ENCODE peak calls at places on chromosome 12, in nine cellular contexts. V, D, Q, C, E, P, B, U and J are unnamed samples.

GRCh38 chr12:95118138-95118787 is 44.8 kb upstream of the NR2C1 start:
- DNase-seq in U (no peak), C (no peak), Q (no peak), E (no peak), V (no peak), P (no peak), D (peak), B (no peak), J (peak)

GRCh38 chr12:109137055-109137454 is 20.7 kb downstream of the ACACB start:
- DNase-seq in E (no peak), U (no peak), V (no peak), C (no peak), D (no peak), P (no peak), Q (no peak), B (no peak), J (no peak)

GRCh38 chr12:125775507-125775906 is 710.3 kb downstream of the AACS start:
- DNase-seq in C (no peak), Q (no peak), D (no peak), P (no peak), B (no peak), U (no peak), E (no peak), V (no peak), J (no peak)

GRCh38 chr12:56115329-56115728 is 1.1 kb upstream of the RPL41 start:
- DNase-seq in Q (no peak), D (no peak), V (no peak), C (no peak), B (no peak), E (peak), U (no peak), P (no peak), J (no peak)

GRCh38 chr12:110705309-110705708 is 16.4 kb upstream of the HVCN1 start:
- DNase-seq in Q (no peak), C (no peak), D (no peak), V (no peak), U (no peak), B (no peak), E (peak), P (no peak), J (no peak)

GRCh38 chr12:38138225-38139221 is 178.1 kb upstream of the ALG10B start:
- DNase-seq in C (peak), P (no peak), V (peak), B (peak), D (peak), Q (peak), E (peak), U (peak), J (peak)

GRCh38 chr12:68572650-68573049 is 38.0 kb upstream of the RAP1B start:
- DNase-seq in V (no peak), C (no peak), D (no peak), B (no peak), U (no peak), Q (no peak), E (no peak), P (no peak), J (no peak)

GRCh38 chr12:68497702-68498101 is 113.0 kb upstream of the RAP1B start:
- DNase-seq in D (peak), V (no peak), U (no peak), B (no peak), Q (no peak), P (no peak), C (no peak), E (no peak), J (peak)

GRCh38 chr12:86186449-86186848 is 69.7 kb downstream of the MGAT4C start:
- DNase-seq in D (no peak), E (no peak), B (no peak), Q (no peak), U (no peak), P (no peak), V (no peak), C (no peak), J (no peak)

GRCh38 chr12:64102339-64102738 is 119.8 kb downstream of the KICS2 start:
- DNase-seq in B (no peak), P (no peak), U (no peak), Q (no peak), D (no peak), V (no peak), E (no peak), C (no peak), J (peak)

GRCh38 chr12:111785651-111786050 is 18.9 kb downstream of the ALDH2 start:
- DNase-seq in D (no peak), C (no peak), B (no peak), E (no peak), U (no peak), P (no peak), V (no peak), Q (no peak), J (no peak)

GRCh38 chr12:104201238-104202001 is 14.2 kb upstream of the TXNRD1 start:
- DNase-seq in V (peak), P (no peak), D (peak), U (peak), B (no peak), C (peak), E (peak), Q (peak), J (peak)

GRCh38 chr12:97308576-97309198 is 153.9 kb upstream of the RMST start:
- DNase-seq in Q (peak), D (peak), B (no peak), P (no peak), U (peak), V (peak), E (no peak), C (peak), J (peak)

GRCh38 chr12:13103391-13104033 is at the start of gene GSG1:
- DNase-seq in C (no peak), B (no peak), Q (no peak), E (no peak), U (no peak), V (no peak), D (no peak), P (no peak), J (no peak)

GRCh38 chr12:21989819-21990412 is 48.7 kb upstream of the ABCC9 start:
- DNase-seq in Q (peak), P (no peak), D (no peak), E (no peak), U (no peak), V (no peak), B (no peak), C (peak), J (no peak)

GRCh38 chr12:103924761-103925641 is 5.2 kb upstream of the HSP90B1 start:
- DNase-seq in P (no peak), Q (peak), D (peak), E (peak), V (no peak), C (no peak), U (no peak), B (no peak), J (peak)

GRCh38 chr12:6915023-6915788 is 826 bp downstream of the ENO2 start:
- DNase-seq in Q (no peak), V (no peak), D (peak), C (no peak), P (peak), E (peak), B (no peak), U (no peak), J (no peak)

GRCh38 chr12:112908548-112908947 is 1.8 kb downstream of the OAS1 start:
- DNase-seq in P (no peak), Q (no peak), E (no peak), D (no peak), U (no peak), V (no peak), B (no peak), C (no peak), J (no peak)

GRCh38 chr12:44015333-44015941 is 179.6 kb downstream of the TMEM117 start:
- DNase-seq in P (no peak), C (peak), E (peak), V (no peak), B (no peak), Q (peak), U (peak), D (peak), J (peak)

GRCh38 chr12:54005853-54006699 is 2.7 kb upstream of the HOXC8 start:
- DNase-seq in V (peak), D (peak), P (peak), E (peak), Q (peak), B (peak), C (peak), U (no peak), J (peak)

GRCh38 chr12:38890102-38890501 is 15.3 kb downstream of the CPNE8 start:
- DNase-seq in C (no peak), D (no peak), Q (no peak), V (no peak), U (peak), E (no peak), P (no peak), B (no peak), J (no peak)

GRCh38 chr12:76417116-76417515 is 68.9 kb upstream of the BBS10 start:
- DNase-seq in C (no peak), D (no peak), V (no peak), E (no peak), U (peak), Q (no peak), B (no peak), P (no peak), J (no peak)

GRCh38 chr12:103050273-103050672 is 92.8 kb downstream of the ASCL1 start:
- DNase-seq in P (no peak), D (no peak), U (no peak), Q (peak), B (no peak), C (no peak), E (no peak), V (no peak), J (no peak)

GRCh38 chr12:107718606-107719005 is 33.0 kb downstream of the PWP1 start:
- DNase-seq in E (no peak), P (no peak), U (no peak), V (no peak), Q (no peak), B (no peak), D (no peak), C (no peak), J (no peak)

GRCh38 chr12:50222275-50222783 is 55.2 kb upstream of the CERS5 start:
- DNase-seq in Q (peak), B (no peak), P (peak), V (peak), D (peak), E (peak), U (no peak), C (peak), J (peak)

GRCh38 chr12:2853626-2854025 is 3.2 kb downstream of the TEX52 start:
- DNase-seq in C (no peak), B (peak), E (peak), P (peak), D (peak), U (no peak), V (peak), Q (peak), J (peak)

GRCh38 chr12:3130053-3130805 is 53.0 kb downstream of the TSPAN9 start:
- DNase-seq in C (peak), B (no peak), Q (peak), P (peak), D (no peak), V (no peak), E (no peak), U (no peak), J (no peak)

GRCh38 chr12:71157601-71158233 is at the start of gene TSPAN8:
- DNase-seq in U (peak), C (no peak), P (no peak), E (peak), Q (peak), D (no peak), B (no peak), V (no peak), J (no peak)